ENCODE peak calls at places on chromosomes 13 and 19, in five cellular contexts. One of them, this sample, is unnamed.

GRCh38 chr13:35854286-35854685 is 276.9 kb downstream of the DCLK1 start:
- DNase-seq in choroid plexus epithelial cell: no peak
- DNase-seq in T-helper 9 cell: no peak
- DNase-seq in effector CD4-positive, alpha-beta T cell: no peak
- DNase-seq in AG04449: no peak
- DNase-seq in this sample: no peak

GRCh38 chr19:3366761-3367571 is 583 bp downstream of the NFIC start:
- DNase-seq in choroid plexus epithelial cell: peak
- DNase-seq in AG04449: no peak
- DNase-seq in effector CD4-positive, alpha-beta T cell: no peak
- DNase-seq in T-helper 9 cell: no peak
- DNase-seq in this sample: no peak

GRCh38 chr13:32682740-32683139 is 96.5 kb downstream of the PDS5B start:
- DNase-seq in T-helper 9 cell: no peak
- DNase-seq in AG04449: no peak
- DNase-seq in effector CD4-positive, alpha-beta T cell: no peak
- DNase-seq in choroid plexus epithelial cell: no peak
- DNase-seq in this sample: no peak

GRCh38 chr13:106597190-106597589 is 29.3 kb upstream of the ARGLU1 start:
- DNase-seq in AG04449: no peak
- DNase-seq in T-helper 9 cell: no peak
- DNase-seq in choroid plexus epithelial cell: no peak
- DNase-seq in effector CD4-positive, alpha-beta T cell: no peak
- DNase-seq in this sample: no peak

GRCh38 chr19:23972161-23972560 is 57.5 kb downstream of the ZNF726 start:
- DNase-seq in T-helper 9 cell: no peak
- DNase-seq in AG04449: no peak
- DNase-seq in choroid plexus epithelial cell: no peak
- DNase-seq in effector CD4-positive, alpha-beta T cell: no peak
- DNase-seq in this sample: no peak

GRCh38 chr13:106372199-106373160 is 163.0 kb downstream of the EFNB2 start:
- DNase-seq in effector CD4-positive, alpha-beta T cell: no peak
- DNase-seq in T-helper 9 cell: no peak
- DNase-seq in choroid plexus epithelial cell: peak
- DNase-seq in AG04449: peak
- DNase-seq in this sample: peak

GRCh38 chr19:50776131-50776530 is 5.9 kb downstream of the GPR32 start:
- DNase-seq in effector CD4-positive, alpha-beta T cell: no peak
- DNase-seq in T-helper 9 cell: no peak
- DNase-seq in choroid plexus epithelial cell: no peak
- DNase-seq in AG04449: no peak
- DNase-seq in this sample: no peak

GRCh38 chr13:62357887-62358645 is 942.4 kb upstream of the PCDH20 start:
- DNase-seq in effector CD4-positive, alpha-beta T cell: no peak
- DNase-seq in T-helper 9 cell: no peak
- DNase-seq in AG04449: no peak
- DNase-seq in choroid plexus epithelial cell: peak
- DNase-seq in this sample: peak

GRCh38 chr19:35352177-35352447 is 4.4 kb downstream of the FFAR1 start:
- DNase-seq in choroid plexus epithelial cell: no peak
- DNase-seq in T-helper 9 cell: no peak
- DNase-seq in AG04449: no peak
- DNase-seq in effector CD4-positive, alpha-beta T cell: no peak
- DNase-seq in this sample: no peak

GRCh38 chr19:16067205-16067938 is 8.9 kb upstream of the TPM4 start:
- DNase-seq in T-helper 9 cell: no peak
- DNase-seq in choroid plexus epithelial cell: peak
- DNase-seq in effector CD4-positive, alpha-beta T cell: no peak
- DNase-seq in AG04449: no peak
- DNase-seq in this sample: peak

GRCh38 chr13:99085139-99085845 is 107.4 kb upstream of the DOCK9 start:
- DNase-seq in AG04449: no peak
- DNase-seq in effector CD4-positive, alpha-beta T cell: peak
- DNase-seq in T-helper 9 cell: peak
- DNase-seq in choroid plexus epithelial cell: no peak
- DNase-seq in this sample: no peak

GRCh38 chr13:99577934-99578917 is 77.0 kb downstream of the TM9SF2 start:
- DNase-seq in AG04449: no peak
- DNase-seq in T-helper 9 cell: no peak
- DNase-seq in effector CD4-positive, alpha-beta T cell: no peak
- DNase-seq in choroid plexus epithelial cell: peak
- DNase-seq in this sample: no peak

GRCh38 chr13:111852701-111853100 is 214.2 kb upstream of the SOX1 start:
- DNase-seq in T-helper 9 cell: no peak
- DNase-seq in effector CD4-positive, alpha-beta T cell: no peak
- DNase-seq in AG04449: no peak
- DNase-seq in choroid plexus epithelial cell: no peak
- DNase-seq in this sample: no peak

GRCh38 chr13:76335463-76335862 is 550.7 kb downstream of the KCTD12 start:
- DNase-seq in choroid plexus epithelial cell: no peak
- DNase-seq in T-helper 9 cell: no peak
- DNase-seq in effector CD4-positive, alpha-beta T cell: no peak
- DNase-seq in AG04449: no peak
- DNase-seq in this sample: no peak

This sample was measured in IMR-90.